ENCODE peak calls at places on chromosome 1, in six cellular contexts. One of them, this sample, is unnamed.

GRCh38 chr1:245225709-245226464 is 71.1 kb downstream of the KIF26B start:
- DNase-seq in SK-N-SH: no peak
- DNase-seq in cardiac fibroblast: no peak
- DNase-seq in fibroblast of lung: no peak
- DNase-seq in ovary: no peak
- DNase-seq in sigmoid colon: no peak
- DNase-seq in this sample: no peak

GRCh38 chr1:205276334-205277065 is 45.0 kb downstream of the NUAK2 start:
- DNase-seq in SK-N-SH: no peak
- DNase-seq in cardiac fibroblast: no peak
- DNase-seq in fibroblast of lung: no peak
- DNase-seq in ovary: no peak
- DNase-seq in sigmoid colon: no peak
- DNase-seq in this sample: no peak

GRCh38 chr1:109761227-109762038 is 2.3 kb downstream of the EPS8L3 start:
- DNase-seq in SK-N-SH: peak; percentile 28
- DNase-seq in cardiac fibroblast: no peak
- DNase-seq in fibroblast of lung: no peak
- DNase-seq in ovary: peak; percentile 15
- DNase-seq in sigmoid colon: peak; percentile 79
- DNase-seq in this sample: no peak

GRCh38 chr1:48876221-48876785 is 99.6 kb upstream of the BEND5 start:
- DNase-seq in SK-N-SH: no peak
- DNase-seq in cardiac fibroblast: peak; percentile 35
- DNase-seq in fibroblast of lung: peak; percentile 40
- DNase-seq in ovary: no peak
- DNase-seq in sigmoid colon: no peak
- DNase-seq in this sample: peak; percentile 11

GRCh38 chr1:48182441-48182840 is 40.1 kb upstream of the SLC5A9 start:
- DNase-seq in SK-N-SH: no peak
- DNase-seq in cardiac fibroblast: no peak
- DNase-seq in fibroblast of lung: no peak
- DNase-seq in ovary: no peak
- DNase-seq in sigmoid colon: no peak
- DNase-seq in this sample: no peak

GRCh38 chr1:149846042-149846441 is 53.3 kb upstream of the BOLA1 start:
- DNase-seq in SK-N-SH: no peak
- DNase-seq in cardiac fibroblast: no peak
- DNase-seq in fibroblast of lung: no peak
- DNase-seq in ovary: no peak
- DNase-seq in sigmoid colon: no peak
- DNase-seq in this sample: no peak

GRCh38 chr1:1250828-1251284 is 4.3 kb upstream of the C1QTNF12 start:
- DNase-seq in SK-N-SH: no peak
- DNase-seq in cardiac fibroblast: no peak
- DNase-seq in fibroblast of lung: no peak
- DNase-seq in ovary: no peak
- DNase-seq in sigmoid colon: no peak
- DNase-seq in this sample: no peak

GRCh38 chr1:201708085-201708512 is 120.9 kb upstream of the IPO9 start:
- DNase-seq in SK-N-SH: no peak
- DNase-seq in cardiac fibroblast: peak; percentile 75
- DNase-seq in fibroblast of lung: peak; percentile 73
- DNase-seq in ovary: no peak
- DNase-seq in sigmoid colon: peak; percentile 80
- DNase-seq in this sample: peak; percentile 67

GRCh38 chr1:110508038-110508437 is 10.9 kb downstream of the KCNA10 start:
- DNase-seq in SK-N-SH: no peak
- DNase-seq in cardiac fibroblast: peak; percentile 9
- DNase-seq in fibroblast of lung: no peak
- DNase-seq in ovary: no peak
- DNase-seq in sigmoid colon: peak; percentile 77
- DNase-seq in this sample: no peak

GRCh38 chr1:201072149-201072548 is 40.1 kb downstream of the CACNA1S start:
- DNase-seq in SK-N-SH: no peak
- DNase-seq in cardiac fibroblast: peak; percentile 15
- DNase-seq in fibroblast of lung: peak; percentile 48
- DNase-seq in ovary: no peak
- DNase-seq in sigmoid colon: no peak
- DNase-seq in this sample: no peak

GRCh38 chr1:9295884-9296283 is 3.2 kb downstream of the SPSB1 start:
- DNase-seq in SK-N-SH: no peak
- DNase-seq in cardiac fibroblast: no peak
- DNase-seq in fibroblast of lung: no peak
- DNase-seq in ovary: no peak
- DNase-seq in sigmoid colon: no peak
- DNase-seq in this sample: no peak

GRCh38 chr1:9294440-9294773 is 1.7 kb downstream of the SPSB1 start:
- DNase-seq in SK-N-SH: no peak
- DNase-seq in cardiac fibroblast: peak; percentile 91
- DNase-seq in fibroblast of lung: peak; percentile 94
- DNase-seq in ovary: no peak
- DNase-seq in sigmoid colon: peak; percentile 72
- DNase-seq in this sample: no peak

GRCh38 chr1:9293512-9294439 is 1.1 kb downstream of the SPSB1 start:
- DNase-seq in SK-N-SH: peak; percentile 79
- DNase-seq in cardiac fibroblast: no peak
- DNase-seq in fibroblast of lung: peak; percentile 67
- DNase-seq in ovary: no peak
- DNase-seq in sigmoid colon: no peak
- DNase-seq in this sample: no peak

GRCh38 chr1:9296850-9297249 is 4.2 kb downstream of the SPSB1 start:
- DNase-seq in SK-N-SH: no peak
- DNase-seq in cardiac fibroblast: no peak
- DNase-seq in fibroblast of lung: no peak
- DNase-seq in ovary: no peak
- DNase-seq in sigmoid colon: peak; percentile 81
- DNase-seq in this sample: no peak

DNA sequence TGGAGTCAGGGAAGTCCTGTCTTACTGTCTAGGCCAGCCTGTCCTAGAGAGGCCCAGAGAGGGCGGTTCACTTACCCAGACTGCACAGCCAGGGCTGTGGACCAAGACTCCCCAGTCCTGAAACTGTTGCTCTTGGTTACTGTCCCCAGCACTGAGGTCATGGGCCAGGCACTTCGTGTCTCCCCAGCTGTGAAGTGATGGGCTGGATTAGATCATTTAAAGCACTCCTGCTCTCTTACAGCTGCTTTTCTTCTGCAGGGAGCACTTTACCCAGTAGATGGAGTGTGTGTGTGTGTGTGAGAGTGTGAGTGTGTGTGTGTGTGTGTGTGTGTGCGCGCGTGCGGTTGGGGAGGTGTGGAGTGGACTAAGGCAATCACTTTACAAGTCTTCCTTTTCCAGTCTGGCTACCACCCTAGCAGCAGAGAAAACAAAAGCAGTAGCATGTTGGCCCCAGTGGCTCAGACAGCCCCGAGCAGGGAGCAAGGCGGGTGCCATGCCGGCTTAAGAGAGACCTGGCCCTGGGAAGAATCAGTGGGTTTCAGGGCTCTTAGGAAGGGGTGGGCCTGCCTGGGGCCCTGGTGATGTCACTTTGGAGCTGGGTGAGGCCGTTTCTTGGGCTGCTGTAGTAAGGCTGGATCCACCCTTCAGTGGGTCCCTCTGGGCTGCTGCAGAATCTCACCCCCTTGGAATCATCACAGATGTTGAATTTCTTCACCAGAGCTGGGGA is 2.4 kb downstream of the SPSB1 start:
- DNase-seq in SK-N-SH: no peak
- DNase-seq in cardiac fibroblast: peak; percentile 73
- DNase-seq in fibroblast of lung: peak; percentile 77
- DNase-seq in ovary: no peak
- DNase-seq in sigmoid colon: peak; percentile 79
- DNase-seq in this sample: no peak
- TF ChIP-seq CTCF in SK-N-SH: no peak
- TF ChIP-seq CTCF in cardiac fibroblast: no peak
- TF ChIP-seq CTCF in fibroblast of lung: peak; percentile 36
- TF ChIP-seq CTCF in ovary: no peak
- TF ChIP-seq CTCF in sigmoid colon: no peak
- TF ChIP-seq CTCF in this sample: peak; percentile 41

GRCh38 chr1:75708910-75709309 is 15.6 kb upstream of the ACADM start:
- DNase-seq in SK-N-SH: no peak
- DNase-seq in cardiac fibroblast: no peak
- DNase-seq in fibroblast of lung: no peak
- DNase-seq in ovary: no peak
- DNase-seq in sigmoid colon: no peak
- DNase-seq in this sample: no peak
- H3K4me3 ChIP-seq in SK-N-SH: no peak overlapping the region
- H3K4me3 ChIP-seq in cardiac fibroblast: no peak overlapping the region
- H3K4me3 ChIP-seq in fibroblast of lung: no peak overlapping the region
- H3K4me3 ChIP-seq in ovary: no peak overlapping the region
- H3K4me3 ChIP-seq in sigmoid colon: no peak overlapping the region
- H3K4me3 ChIP-seq in this sample: no peak overlapping the region

GRCh38 chr1:207654320-207654719 is 9.4 kb downstream of the CR1L start:
- DNase-seq in SK-N-SH: no peak
- DNase-seq in cardiac fibroblast: peak; percentile 13
- DNase-seq in fibroblast of lung: no peak
- DNase-seq in ovary: no peak
- DNase-seq in sigmoid colon: no peak
- DNase-seq in this sample: no peak
- TF ChIP-seq CTCF in SK-N-SH: peak; percentile 58
- TF ChIP-seq CTCF in cardiac fibroblast: peak; percentile 25
- TF ChIP-seq CTCF in fibroblast of lung: peak; percentile 21
- TF ChIP-seq CTCF in ovary: no peak
- TF ChIP-seq CTCF in sigmoid colon: no peak
- TF ChIP-seq CTCF in this sample: peak; percentile 11

GRCh38 chr1:22174446-22174845 is 31.5 kb upstream of the WNT4 start:
- DNase-seq in SK-N-SH: no peak
- DNase-seq in cardiac fibroblast: no peak
- DNase-seq in fibroblast of lung: no peak
- DNase-seq in ovary: no peak
- DNase-seq in sigmoid colon: no peak
- DNase-seq in this sample: no peak

GRCh38 chr1:22177354-22178003 is 34.6 kb upstream of the WNT4 start:
- DNase-seq in SK-N-SH: no peak
- DNase-seq in cardiac fibroblast: no peak
- DNase-seq in fibroblast of lung: no peak
- DNase-seq in ovary: no peak
- DNase-seq in sigmoid colon: no peak
- DNase-seq in this sample: no peak

GRCh38 chr1:22179197-22179803 is 36.4 kb upstream of the WNT4 start:
- DNase-seq in SK-N-SH: no peak
- DNase-seq in cardiac fibroblast: no peak
- DNase-seq in fibroblast of lung: no peak
- DNase-seq in ovary: no peak
- DNase-seq in sigmoid colon: no peak
- DNase-seq in this sample: no peak

GRCh38 chr1:22171951-22172715 is 29.2 kb upstream of the WNT4 start:
- DNase-seq in SK-N-SH: no peak
- DNase-seq in cardiac fibroblast: no peak
- DNase-seq in fibroblast of lung: no peak
- DNase-seq in ovary: no peak
- DNase-seq in sigmoid colon: no peak
- DNase-seq in this sample: no peak

DNA sequence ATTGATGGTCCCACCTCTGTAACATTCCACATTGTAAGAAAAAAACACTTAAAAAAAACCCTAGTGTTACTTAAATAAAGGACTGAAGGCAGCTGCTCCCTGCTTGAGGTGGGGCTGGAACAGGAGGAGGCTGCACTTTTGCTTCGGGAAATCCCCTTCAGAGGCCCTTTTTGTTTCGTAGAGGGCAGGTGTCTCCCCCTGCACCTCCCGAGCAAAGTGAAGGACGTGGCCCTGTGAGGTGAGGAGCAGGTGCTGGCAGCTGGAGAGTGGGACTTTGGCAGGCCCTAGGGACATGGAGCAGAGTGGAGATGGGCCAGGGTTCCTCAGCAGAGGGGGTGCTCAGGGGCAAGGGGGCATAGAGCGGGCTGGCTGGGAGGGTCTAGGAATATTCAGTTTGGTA is 33.4 kb upstream of the WNT4 start:
- DNase-seq in SK-N-SH: no peak
- DNase-seq in cardiac fibroblast: no peak
- DNase-seq in fibroblast of lung: no peak
- DNase-seq in ovary: no peak
- DNase-seq in sigmoid colon: no peak
- DNase-seq in this sample: no peak
- H3K4me3 ChIP-seq in SK-N-SH: no peak overlapping the region
- H3K4me3 ChIP-seq in cardiac fibroblast: no peak overlapping the region
- H3K4me3 ChIP-seq in fibroblast of lung: no peak overlapping the region
- H3K4me3 ChIP-seq in ovary: no peak overlapping the region
- H3K4me3 ChIP-seq in sigmoid colon: no peak overlapping the region
- H3K4me3 ChIP-seq in this sample: no peak overlapping the region

GRCh38 chr1:192104135-192104534 is 54.1 kb upstream of the RGS18 start:
- DNase-seq in SK-N-SH: no peak
- DNase-seq in cardiac fibroblast: no peak
- DNase-seq in fibroblast of lung: no peak
- DNase-seq in ovary: no peak
- DNase-seq in sigmoid colon: no peak
- DNase-seq in this sample: no peak
- TF ChIP-seq CTCF in SK-N-SH: no peak
- TF ChIP-seq CTCF in cardiac fibroblast: no peak
- TF ChIP-seq CTCF in fibroblast of lung: no peak
- TF ChIP-seq CTCF in ovary: no peak
- TF ChIP-seq CTCF in sigmoid colon: no peak
- TF ChIP-seq CTCF in this sample: no peak

GRCh38 chr1:231392380-231393131 is 29.5 kb downstream of the EGLN1 start:
- DNase-seq in SK-N-SH: peak; percentile 9
- DNase-seq in cardiac fibroblast: no peak
- DNase-seq in fibroblast of lung: no peak
- DNase-seq in ovary: no peak
- DNase-seq in sigmoid colon: no peak
- DNase-seq in this sample: no peak
- H3K4me3 ChIP-seq in SK-N-SH: no peak overlapping the region
- H3K4me3 ChIP-seq in cardiac fibroblast: no peak overlapping the region
- H3K4me3 ChIP-seq in fibroblast of lung: no peak overlapping the region
- H3K4me3 ChIP-seq in ovary: no peak overlapping the region
- H3K4me3 ChIP-seq in sigmoid colon: no peak overlapping the region
- H3K4me3 ChIP-seq in this sample: no peak overlapping the region

GRCh38 chr1:152495066-152495675 is 15.4 kb upstream of the LCE5A start:
- DNase-seq in SK-N-SH: peak; percentile 47
- DNase-seq in cardiac fibroblast: peak; percentile 34
- DNase-seq in fibroblast of lung: no peak
- DNase-seq in ovary: no peak
- DNase-seq in sigmoid colon: no peak
- DNase-seq in this sample: no peak
- TF ChIP-seq CTCF in SK-N-SH: peak; percentile 80
- TF ChIP-seq CTCF in cardiac fibroblast: peak; percentile 62
- TF ChIP-seq CTCF in fibroblast of lung: peak; percentile 45
- TF ChIP-seq CTCF in ovary: no peak
- TF ChIP-seq CTCF in sigmoid colon: no peak
- TF ChIP-seq CTCF in this sample: peak; percentile 63

GRCh38 chr1:36391271-36391670 is 5.5 kb upstream of the STK40 start:
- DNase-seq in SK-N-SH: no peak
- DNase-seq in cardiac fibroblast: no peak
- DNase-seq in fibroblast of lung: no peak
- DNase-seq in ovary: no peak
- DNase-seq in sigmoid colon: no peak
- DNase-seq in this sample: no peak
- H3K4me3 ChIP-seq in SK-N-SH: no peak overlapping the region
- H3K4me3 ChIP-seq in cardiac fibroblast: no peak overlapping the region
- H3K4me3 ChIP-seq in fibroblast of lung: no peak overlapping the region
- H3K4me3 ChIP-seq in ovary: no peak overlapping the region
- H3K4me3 ChIP-seq in sigmoid colon: no peak overlapping the region
- H3K4me3 ChIP-seq in this sample: no peak overlapping the region

DNA sequence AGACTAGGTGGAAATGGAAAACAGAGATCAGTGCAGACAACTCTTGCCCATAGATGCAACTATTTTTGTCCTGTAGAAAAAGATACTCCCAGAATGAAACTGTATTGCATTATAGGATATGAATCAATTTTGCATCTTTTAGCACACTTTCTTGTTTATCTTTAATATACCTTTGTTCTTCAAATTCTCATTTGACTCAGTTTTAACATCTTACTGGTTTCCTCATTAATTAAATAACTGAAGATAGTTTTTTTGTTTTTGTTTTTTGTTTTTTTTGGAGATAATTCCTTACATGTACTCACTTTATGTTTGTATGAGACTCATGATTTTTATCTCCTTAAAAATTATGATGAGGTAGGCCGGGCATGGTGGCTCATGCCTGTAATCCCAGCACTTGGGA is 10.9 kb upstream of the CAMTA1 start:
- DNase-seq in SK-N-SH: no peak
- DNase-seq in cardiac fibroblast: no peak
- DNase-seq in fibroblast of lung: no peak
- DNase-seq in ovary: no peak
- DNase-seq in sigmoid colon: no peak
- DNase-seq in this sample: no peak
- TF ChIP-seq CTCF in SK-N-SH: no peak
- TF ChIP-seq CTCF in cardiac fibroblast: no peak
- TF ChIP-seq CTCF in fibroblast of lung: no peak
- TF ChIP-seq CTCF in ovary: no peak
- TF ChIP-seq CTCF in sigmoid colon: no peak
- TF ChIP-seq CTCF in this sample: no peak